ENCODE peak calls at places on chromosomes 3 and 15, in ten cellular contexts. C, P, L, X, W, O, V, M, I and B are unnamed samples.

GRCh38 chr15:77527831-77528231 is 104.9 kb downstream of the LINGO1 start:
- DNase-seq in C (no peak), P (no peak), L (no peak), X (peak), W (no peak), O (no peak), V (no peak), M (peak), I (no peak), B (no peak)

GRCh38 chr3:112111785-112112402 is 21.2 kb downstream of the GCSAM start:
- DNase-seq in C (peak), P (peak), L (peak), X (no peak), W (peak), O (peak), V (no peak), M (no peak), I (peak), B (peak)

GRCh38 chr15:32669870-32670623 is 28.5 kb downstream of the SCG5 start:
- DNase-seq in C (no peak), P (peak), L (peak), X (no peak), W (peak), O (no peak), V (no peak), M (peak), I (no peak), B (no peak)

GRCh38 chr3:169812124-169812843 is 386 bp upstream of the LRRIQ4 start:
- DNase-seq in C (no peak), P (peak), L (peak), X (peak), W (peak), O (peak), V (no peak), M (peak), I (peak), B (peak)

GRCh38 chr3:134357914-134358811 is 16.1 kb downstream of the AMOTL2 start:
- DNase-seq in C (peak), P (peak), L (peak), X (peak), W (peak), O (peak), V (peak), M (peak), I (no peak), B (peak)

GRCh38 chr3:65636326-65636725 is 402.4 kb downstream of the MAGI1 start:
- DNase-seq in C (no peak), P (no peak), L (no peak), X (no peak), W (no peak), O (no peak), V (no peak), M (no peak), I (no peak), B (no peak)

GRCh38 chr15:57005244-57005643 is 86.8 kb downstream of the TCF12 start:
- DNase-seq in C (no peak), P (no peak), L (no peak), X (no peak), W (no peak), O (no peak), V (no peak), M (no peak), I (no peak), B (no peak)

GRCh38 chr15:101206173-101206572 is 45.7 kb downstream of the CHSY1 start:
- DNase-seq in C (no peak), P (peak), L (no peak), X (no peak), W (peak), O (no peak), V (no peak), M (no peak), I (peak), B (peak)

GRCh38 chr3:134652409-134652831 is 1.6 kb upstream of the KY start:
- DNase-seq in C (no peak), P (peak), L (no peak), X (no peak), W (no peak), O (peak), V (no peak), M (no peak), I (no peak), B (no peak)

GRCh38 chr3:101944308-101944707 is 95.0 kb downstream of the NFKBIZ start:
- DNase-seq in C (no peak), P (no peak), L (no peak), X (no peak), W (no peak), O (no peak), V (no peak), M (no peak), I (no peak), B (no peak)

GRCh38 chr3:125192190-125193035 is 20.1 kb downstream of the SLC12A8 start:
- DNase-seq in C (no peak), P (no peak), L (no peak), X (no peak), W (no peak), O (no peak), V (no peak), M (no peak), I (no peak), B (no peak)

GRCh38 chr15:65409284-65409631 is 13.5 kb downstream of the IGDCC4 start:
- DNase-seq in C (no peak), P (peak), L (peak), X (no peak), W (no peak), O (no peak), V (peak), M (no peak), I (no peak), B (peak)
- H3K4me3 ChIP-seq in C (no peak), P (no peak), L (no peak), X (no peak), W (no peak), O (no peak), V (no peak), M (no peak), I (no peak), B (no peak)

DNA sequence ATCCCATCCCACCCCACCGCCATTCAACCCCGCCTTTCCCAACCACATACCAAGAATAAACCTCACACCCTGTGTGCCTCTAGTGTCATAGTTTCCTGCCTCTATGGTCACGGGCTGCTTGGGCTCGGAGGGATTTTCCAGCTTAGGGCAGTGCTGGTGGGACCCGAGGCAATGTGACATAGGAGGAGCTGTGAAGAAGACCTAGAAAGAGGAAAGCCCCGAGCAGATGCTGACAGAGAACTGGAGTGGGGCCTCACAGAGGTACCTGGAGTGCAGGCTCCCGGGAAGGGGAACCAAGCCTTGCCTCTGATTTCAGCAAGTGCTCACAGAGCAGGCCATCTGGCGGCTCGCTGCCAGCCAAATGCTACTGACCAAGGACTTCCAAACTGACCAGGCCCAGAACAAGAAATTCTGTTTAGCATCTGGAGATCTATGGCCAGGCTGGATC is 27.5 kb downstream of the BHLHE40 start:
- DNase-seq in C (no peak), P (no peak), L (no peak), X (no peak), W (no peak), O (no peak), V (no peak), M (no peak), I (peak), B (no peak)
- TF ChIP-seq CTCF in C (no peak), P (no peak), L (no peak), X (no peak), W (no peak), O (no peak), V (no peak), M (no peak), I (no peak), B (no peak)

GRCh38 chr3:10456981-10457380 is 48.4 kb downstream of the ATP2B2 start:
- DNase-seq in C (no peak), P (no peak), L (no peak), X (no peak), W (no peak), O (no peak), V (no peak), M (no peak), I (no peak), B (no peak)
- H3K4me3 ChIP-seq in C (no peak), P (no peak), L (no peak), X (no peak), W (no peak), O (no peak), V (no peak), M (no peak), I (no peak), B (no peak)

DNA sequence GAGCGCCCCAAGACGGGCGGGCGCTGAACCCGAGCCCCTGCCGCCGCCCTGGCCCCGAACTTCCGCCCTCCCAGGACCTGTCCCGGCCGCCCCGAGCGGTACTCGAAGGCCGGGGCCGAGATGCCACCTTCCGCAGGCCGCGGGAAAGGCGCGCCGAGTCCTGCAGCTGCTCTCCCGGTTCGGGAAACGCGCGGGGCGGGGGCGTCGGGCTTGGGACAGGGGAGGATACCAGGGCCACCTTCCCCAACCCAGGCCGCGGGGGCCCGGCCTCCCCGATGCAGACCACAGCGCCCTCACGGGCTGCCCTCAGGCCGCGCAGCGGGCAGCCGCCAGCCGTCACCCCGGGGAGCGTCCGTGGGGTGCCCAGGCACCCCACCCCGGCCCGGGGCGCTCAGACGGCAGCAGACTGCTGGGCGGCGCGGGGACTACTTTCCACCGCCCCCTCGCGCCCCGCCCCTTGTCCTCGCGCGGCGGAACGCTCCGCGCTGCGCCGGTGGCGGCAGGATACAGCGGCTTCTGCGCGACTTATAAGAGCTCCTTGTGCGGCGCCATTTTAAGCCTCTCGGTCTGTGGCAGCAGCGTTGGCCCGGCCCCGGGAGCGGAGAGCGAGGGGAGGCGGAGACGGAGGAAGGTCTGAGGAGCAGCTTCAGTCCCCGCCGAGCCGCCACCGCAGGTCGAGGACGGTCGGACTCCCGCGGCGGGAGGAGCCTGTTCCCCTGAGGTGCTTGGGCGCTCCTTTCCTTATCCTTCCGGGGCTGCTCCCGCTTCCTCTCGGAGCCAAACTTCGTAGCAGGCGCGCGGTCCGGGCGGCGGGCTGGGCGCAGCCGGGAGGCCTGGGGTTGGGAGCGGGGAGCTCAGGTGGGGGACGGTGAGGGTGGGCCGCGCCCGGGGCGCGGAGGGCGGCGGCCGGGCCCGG is at the start of gene CTNNB1:
- DNase-seq in C (peak), P (peak), L (peak), X (peak), W (peak), O (peak), V (peak), M (peak), I (peak), B (peak)
- TF ChIP-seq CTCF in C (no peak), P (no peak), L (no peak), X (no peak), W (no peak), O (no peak), V (no peak), M (peak), I (no peak), B (no peak)

GRCh38 chr3:161325059-161325458 is 46.3 kb downstream of the SPTSSB start:
- DNase-seq in C (no peak), P (no peak), L (no peak), X (no peak), W (no peak), O (no peak), V (no peak), M (no peak), I (no peak), B (no peak)

GRCh38 chr3:161320837-161321236 is 50.5 kb downstream of the SPTSSB start:
- DNase-seq in C (no peak), P (no peak), L (no peak), X (no peak), W (no peak), O (no peak), V (no peak), M (no peak), I (no peak), B (no peak)

GRCh38 chr3:161322781-161323568 is 48.3 kb downstream of the SPTSSB start:
- DNase-seq in C (no peak), P (no peak), L (peak), X (no peak), W (no peak), O (no peak), V (no peak), M (no peak), I (no peak), B (no peak)

DNA sequence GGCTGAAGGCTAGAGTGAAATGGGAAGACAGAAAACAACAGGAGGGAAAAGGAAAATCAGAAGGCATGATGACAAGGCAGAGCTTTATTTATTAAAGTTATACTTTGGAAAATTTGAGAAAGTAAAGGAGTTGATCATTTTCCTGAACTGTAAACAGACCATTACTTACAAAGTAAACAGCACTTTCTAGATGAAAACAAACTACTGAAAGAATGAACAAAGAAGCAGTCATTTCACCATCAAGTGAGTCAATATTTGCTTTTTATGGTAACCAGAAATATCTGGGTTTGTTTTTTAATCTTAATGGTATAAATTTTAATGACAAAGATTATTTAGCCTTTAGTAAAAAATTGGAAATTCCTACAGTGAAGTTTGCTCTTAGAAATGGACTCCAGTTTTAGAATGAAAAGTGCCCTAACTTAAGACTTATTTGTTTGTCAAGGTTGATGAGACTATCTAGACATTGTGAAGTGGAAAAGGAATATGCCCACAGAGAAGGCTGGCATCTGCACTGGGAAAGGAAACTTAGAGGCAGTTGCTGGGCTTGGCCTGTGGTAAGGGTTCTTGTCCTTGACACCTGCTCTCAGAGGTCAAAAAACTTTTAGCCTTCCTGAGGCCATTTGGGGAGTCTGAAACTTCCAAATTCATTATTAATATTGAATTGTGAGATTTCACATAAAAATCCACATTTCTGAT is 47.2 kb downstream of the SPTSSB start:
- DNase-seq in C (peak), P (no peak), L (peak), X (no peak), W (no peak), O (no peak), V (no peak), M (no peak), I (no peak), B (no peak)
- H3K4me3 ChIP-seq in C (no peak), P (no peak), L (peak), X (no peak), W (no peak), O (no peak), V (no peak), M (no peak), I (no peak), B (no peak)

GRCh38 chr3:127491909-127492308 is 98.6 kb downstream of the TPRA1 start:
- DNase-seq in C (no peak), P (no peak), L (no peak), X (no peak), W (no peak), O (no peak), V (no peak), M (no peak), I (no peak), B (no peak)

GRCh38 chr3:127495821-127496220 is 94.7 kb downstream of the TPRA1 start:
- DNase-seq in C (no peak), P (no peak), L (no peak), X (no peak), W (no peak), O (no peak), V (no peak), M (no peak), I (no peak), B (no peak)

GRCh38 chr3:127492426-127492825 is 98.1 kb downstream of the TPRA1 start:
- DNase-seq in C (no peak), P (no peak), L (no peak), X (no peak), W (no peak), O (no peak), V (no peak), M (no peak), I (no peak), B (no peak)

GRCh38 chr3:127496256-127496655 is 94.3 kb downstream of the TPRA1 start:
- DNase-seq in C (no peak), P (no peak), L (no peak), X (no peak), W (no peak), O (no peak), V (no peak), M (no peak), I (no peak), B (no peak)

DNA sequence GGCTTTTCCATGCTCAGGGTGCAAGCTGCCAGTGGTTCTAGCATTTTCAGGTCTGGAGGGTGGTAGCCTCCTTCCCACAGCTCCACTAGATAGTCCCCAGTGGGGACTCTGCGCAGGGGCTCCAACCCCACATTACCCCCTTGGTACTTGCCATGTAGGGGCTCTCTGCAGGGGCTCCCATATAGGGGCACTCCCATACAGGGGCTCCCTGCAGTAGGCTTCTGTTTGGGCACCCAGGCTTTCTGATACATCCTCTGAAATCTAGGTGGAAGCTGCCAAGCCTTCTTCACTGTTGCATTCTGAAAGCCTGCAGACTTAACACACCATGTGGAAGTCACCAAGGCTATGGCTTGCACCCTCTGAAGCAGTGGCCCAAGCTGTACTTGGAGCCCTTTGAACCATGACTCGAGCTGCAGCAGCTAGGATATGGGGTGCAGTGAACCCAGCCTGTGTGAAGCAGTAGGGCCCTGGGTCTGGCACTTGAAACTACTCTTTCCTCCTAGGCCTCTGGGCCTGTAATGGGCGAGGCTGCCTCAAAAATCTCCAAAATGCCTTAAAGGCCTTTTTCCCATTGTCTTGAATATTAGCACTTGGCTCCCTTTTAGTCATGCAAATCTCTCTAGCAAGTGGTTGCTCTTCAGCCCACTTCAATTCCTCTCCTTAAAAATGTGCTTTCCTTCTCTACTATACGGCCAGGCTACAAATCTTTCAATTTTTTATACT is 96.4 kb downstream of the TPRA1 start:
- DNase-seq in C (no peak), P (no peak), L (no peak), X (no peak), W (no peak), O (no peak), V (no peak), M (no peak), I (no peak), B (no peak)
- TF ChIP-seq CTCF in C (no peak), P (no peak), L (no peak), X (no peak), W (no peak), O (no peak), V (no peak), M (no peak), I (no peak), B (no peak)